ENCODE peak calls at places on chromosome 1, in five cellular contexts. Y is ovary, Q is cardiac muscle cell, I is mesenchymal stem cell, A is GM23248. N is an unnamed sample. For H3K27me3 and H3K36me3, the result is how much of the 10 kb centered on the place peaks cover.

GRCh38 chr1:60560701-60561100 is 487.1 kb upstream of the C1orf87 start:
- DNase-seq in Q (no peak), A (no peak), I (no peak), Y (no peak), N (no peak)

GRCh38 chr1:75632350-75632949 is 21.5 kb upstream of the SLC44A5 start:
- DNase-seq in A (peak), Q (peak), Y (no peak), I (peak), N (no peak)

GRCh38 chr1:47650205-47650604 is 212.4 kb downstream of the FOXD2 start:
- DNase-seq in Y (no peak), Q (no peak), I (peak), A (peak), N (peak)

GRCh38 chr1:3727042-3727824 is 25.0 kb upstream of the CCDC27 start:
- DNase-seq in I (peak), Q (peak), A (peak), Y (no peak), N (no peak)

GRCh38 chr1:92924501-92924900 is 36.8 kb downstream of the DIPK1A start:
- DNase-seq in I (peak), A (peak), Q (no peak), Y (no peak), N (peak)

GRCh38 chr1:88488277-88488676 is 195.8 kb upstream of the PKN2 start:
- DNase-seq in A (peak), I (no peak), Y (no peak), Q (no peak), N (peak)

GRCh38 chr1:8911416-8912309 is 33.2 kb upstream of the ENO1 start:
- DNase-seq in I (no peak), Q (no peak), Y (no peak), A (no peak), N (no peak)

GRCh38 chr1:197915797-197916686 is 1.1 kb upstream of the LHX9 start:
- DNase-seq in Y (peak), I (peak), Q (peak), A (peak), N (peak)

GRCh38 chr1:228867951-228868730 is 132.9 kb downstream of the RHOU start:
- DNase-seq in A (no peak), I (no peak), Y (no peak), Q (peak), N (no peak)

GRCh38 chr1:26132128-26132824 is 20.7 kb downstream of the PDIK1L start:
- DNase-seq in A (no peak), Q (no peak), I (peak), Y (no peak), N (no peak)

GRCh38 chr1:40692429-40692905 is 963 bp downstream of the NFYC start:
- DNase-seq in Y (no peak), I (peak), Q (peak), A (peak), N (no peak)

GRCh38 chr1:54358503-54359168 is 47.6 kb downstream of the SSBP3 start:
- DNase-seq in Q (no peak), Y (peak), I (no peak), A (no peak), N (peak)

GRCh38 chr1:87451229-87451900 is 122.7 kb downstream of the LMO4 start:
- DNase-seq in I (no peak), A (peak), Y (no peak), Q (no peak), N (no peak)

GRCh38 chr1:154784924-154785531 is 85.1 kb downstream of the KCNN3 start:
- DNase-seq in I (no peak), A (no peak), Q (no peak), Y (no peak), N (no peak)

GRCh38 chr1:57874426-57874825 is 450.6 kb upstream of the DAB1 start:
- DNase-seq in I (no peak), Q (no peak), A (no peak), Y (no peak), N (no peak)

GRCh38 chr1:162687870-162688269 is 55.6 kb downstream of the DDR2 start:
- DNase-seq in Y (no peak), Q (no peak), A (peak), I (no peak), N (no peak)

GRCh38 chr1:224253721-224254120 is 70.7 kb downstream of the DEGS1 start:
- DNase-seq in Q (no peak), I (no peak), A (peak), Y (no peak), N (no peak)

GRCh38 chr1:240595476-240595875 is 16.5 kb downstream of the GREM2 start:
- DNase-seq in Q (no peak), I (no peak), Y (no peak), A (no peak), N (no peak)

GRCh38 chr1:86207323-86207722 is 50.8 kb upstream of the COL24A1 start:
- DNase-seq in A (peak), I (peak), Y (no peak), Q (no peak), N (peak)

GRCh38 chr1:226100436-226101347 is 38.2 kb downstream of the H3-3A start:
- DNase-seq in Y (no peak), A (peak), I (peak), Q (no peak), N (no peak)

GRCh38 chr1:154910851-154911250 is 25.7 kb downstream of the PMVK start:
- DNase-seq in Y (no peak), Q (no peak), A (no peak), I (no peak), N (no peak)

GRCh38 chr1:6271001-6271400 is 10.1 kb upstream of the GPR153 start:
- DNase-seq in Q (no peak), I (no peak), Y (no peak), A (no peak), N (no peak)

GRCh38 chr1:226578946-226579639 is 30.5 kb downstream of the STUM start:
- DNase-seq in A (no peak), Y (no peak), Q (no peak), I (no peak), N (no peak)

GRCh38 chr1:43558346-43558841 is 27.7 kb downstream of the PTPRF start:
- DNase-seq in Q (peak), I (peak), A (peak), Y (peak), N (no peak)

GRCh38 chr1:46486432-46487015 is 3.1 kb upstream of the DMBX1 start:
- DNase-seq in Q (no peak), A (no peak), Y (no peak), I (no peak), N (no peak)

GRCh38 chr1:46485564-46486431 is 3.8 kb upstream of the DMBX1 start:
- DNase-seq in I (no peak), Q (no peak), A (no peak), Y (no peak), N (no peak)

GRCh38 chr1:46487818-46488218 is 1.8 kb upstream of the DMBX1 start:
- DNase-seq in Q (peak), I (no peak), A (no peak), Y (no peak), N (no peak)

GRCh38 chr1:46483597-46483996 is 6.0 kb upstream of the DMBX1 start:
- DNase-seq in A (no peak), Y (no peak), I (no peak), Q (no peak), N (no peak)

DNA sequence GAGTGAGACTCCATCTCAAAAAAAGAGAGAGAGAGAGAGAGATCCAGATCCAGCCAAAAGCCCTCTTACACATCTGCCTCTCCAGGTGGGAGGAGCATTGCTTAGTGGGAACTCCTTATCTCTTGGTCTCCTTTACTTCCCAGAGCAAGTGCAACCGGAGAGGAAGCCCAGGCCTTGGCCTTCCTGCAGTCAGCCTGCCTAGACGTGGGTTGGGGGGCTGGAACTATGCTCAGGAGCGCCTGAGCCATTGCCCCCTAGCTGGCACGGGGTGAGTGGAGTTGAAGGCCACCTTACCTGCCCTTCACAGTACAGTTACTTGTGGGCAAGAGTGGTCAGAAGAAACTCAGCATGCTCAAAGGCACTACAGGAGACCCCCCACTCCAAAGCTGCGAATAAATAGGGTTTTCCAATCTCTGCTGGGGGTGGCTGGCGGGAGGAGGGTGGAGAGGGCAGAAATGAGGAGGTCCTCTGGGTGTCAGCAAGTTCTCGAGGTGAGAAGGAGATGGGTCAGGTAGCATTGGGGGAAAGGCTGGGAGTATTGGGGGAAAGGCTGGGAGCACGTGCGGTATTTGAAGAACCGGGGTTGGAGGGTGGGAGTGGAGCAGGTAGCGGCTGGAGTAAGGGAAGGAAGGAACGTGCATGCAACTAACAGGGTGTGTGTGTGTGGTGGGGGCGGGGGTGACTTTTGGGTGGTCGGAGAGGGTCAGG is 4.7 kb upstream of the DMBX1 start:
- DNase-seq in Q (no peak), I (no peak), Y (no peak), A (no peak), N (no peak)
- H3K27me3 ChIP-seq in Q (half or more), I (half or more), Y (under half), A (half or more), N (under half)

DNA sequence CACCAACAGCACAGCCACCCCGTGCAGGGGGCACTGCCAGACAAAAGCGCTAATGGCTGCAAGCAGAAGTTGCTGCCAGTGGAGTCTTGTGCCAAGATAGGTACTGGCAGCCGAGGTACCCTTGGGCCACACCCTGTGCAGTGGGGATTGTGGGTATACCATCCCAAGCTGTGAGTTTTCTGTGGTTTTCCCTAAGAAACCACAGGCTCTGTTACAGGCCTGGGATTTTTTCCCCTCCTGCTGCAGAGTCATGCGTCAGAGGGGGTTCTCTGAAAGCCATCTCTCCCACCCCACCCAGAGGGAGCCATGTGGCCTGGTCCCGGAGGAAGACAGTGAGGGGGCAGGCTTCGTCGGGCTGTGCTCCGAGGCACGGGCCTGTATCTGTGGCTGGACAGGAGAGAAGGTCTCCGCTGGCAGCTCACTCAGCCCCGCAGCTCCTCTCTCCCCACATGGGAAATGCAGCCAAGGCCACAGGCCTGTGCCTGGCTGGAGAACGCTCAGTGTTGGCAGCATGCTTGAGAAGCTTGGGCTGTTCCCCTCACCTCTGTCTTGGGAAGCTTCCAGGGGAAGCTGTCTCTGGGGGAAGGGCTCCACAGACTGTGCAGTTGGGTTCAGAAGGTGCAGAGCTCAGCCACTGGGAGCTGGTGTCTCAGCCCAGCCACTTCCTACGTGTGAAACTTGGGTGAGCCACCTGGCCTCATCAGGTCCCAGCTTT is 42.5 kb downstream of the NEK2 start:
- DNase-seq in Q (no peak), I (peak), A (peak), Y (peak), N (peak)
- H3K36me3 ChIP-seq in Q (under half), I (under half), A (under half), Y (under half), N (under half)

DNA sequence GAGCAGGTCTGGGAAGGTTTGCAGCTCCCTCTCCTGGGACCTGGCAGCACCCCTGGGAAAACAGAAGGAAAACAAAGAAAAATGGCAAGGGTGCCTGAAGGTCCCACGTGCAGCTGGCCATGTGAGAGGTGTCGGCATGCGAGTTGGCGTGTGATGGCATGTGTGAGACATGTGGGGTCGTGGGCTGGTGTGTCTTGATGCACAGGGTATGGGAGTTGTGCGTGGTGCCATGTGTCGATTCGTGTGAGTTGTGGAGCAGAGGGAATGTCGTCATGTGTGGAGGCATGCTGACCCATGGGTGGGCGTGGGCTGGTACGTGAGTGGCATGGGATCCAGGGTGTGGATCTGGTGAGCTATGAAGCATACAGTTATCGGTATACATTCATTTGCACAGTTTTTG is 1.3 kb downstream of the HPCA start:
- DNase-seq in Y (no peak), I (no peak), Q (no peak), A (no peak), N (no peak)
- H3K27me3 ChIP-seq in Y (under half), I (half or more), Q (half or more), A (under half), N (under half)

GRCh38 chr1:161192476-161193465 is 6.1 kb downstream of the ADAMTS4 start:
- DNase-seq in Q (peak), I (peak), A (peak), Y (peak), N (peak)
- H3K36me3 ChIP-seq in Q (under half), I (under half), A (under half), Y (under half), N (half or more)

GRCh38 chr1:967466-968343 is 1.4 kb downstream of the PLEKHN1 start:
- DNase-seq in Y (no peak), I (no peak), A (no peak), Q (no peak), N (no peak)
- H3K27me3 ChIP-seq in Y (under half), I (under half), A (under half), Q (half or more), N (under half)

GRCh38 chr1:116396769-116397168 is 23.7 kb downstream of the ATP1A1 start:
- DNase-seq in Y (no peak), A (no peak), Q (no peak), I (no peak), N (no peak)
- H3K36me3 ChIP-seq in Y (under half), A (half or more), Q (half or more), I (half or more), N (half or more)

DNA sequence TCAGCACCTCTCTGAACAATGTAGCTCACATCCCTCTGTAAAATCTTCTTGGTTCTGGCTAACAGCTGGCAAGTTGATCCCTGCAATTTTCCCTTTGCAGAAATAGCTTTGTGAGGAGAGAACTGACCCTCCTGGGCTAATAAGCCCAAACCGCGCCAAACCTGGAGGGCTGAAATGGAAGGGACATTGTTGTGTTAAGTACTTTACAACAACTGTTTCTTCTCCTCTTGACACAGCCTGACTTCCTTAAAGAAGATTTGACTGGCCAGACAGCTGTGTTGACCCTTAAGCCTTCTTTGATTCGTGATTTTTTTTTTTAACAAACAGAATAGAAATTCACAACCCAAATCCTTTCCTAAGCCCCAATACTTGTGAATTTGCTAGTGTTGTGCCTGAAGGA is 5.7 kb downstream of the LMX1A start:
- DNase-seq in I (no peak), Q (no peak), Y (no peak), A (no peak), N (no peak)
- H3K27me3 ChIP-seq in I (half or more), Q (half or more), Y (under half), A (half or more), N (under half)

DNA sequence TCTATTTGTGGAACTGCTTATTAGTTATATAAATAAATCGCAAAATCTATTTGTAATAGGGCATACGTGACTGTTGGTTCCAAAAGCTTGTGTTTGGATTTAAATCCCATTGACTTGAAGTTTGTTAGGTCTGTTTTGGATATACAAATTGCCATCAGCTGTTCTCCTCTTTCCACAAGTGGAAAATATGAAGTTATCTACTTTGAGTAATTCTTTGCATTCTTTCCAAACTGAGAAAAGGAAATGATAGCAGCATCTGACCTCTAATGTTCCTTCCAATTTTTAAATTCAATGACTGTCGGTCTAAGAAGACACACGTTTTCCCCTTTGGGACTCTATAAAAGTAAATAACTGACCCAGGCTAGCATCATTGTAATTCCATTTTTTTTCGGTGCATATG is 165.7 kb upstream of the SGIP1 start:
- DNase-seq in I (no peak), Y (no peak), Q (no peak), A (no peak), N (no peak)
- H3K36me3 ChIP-seq in I (under half), Y (under half), Q (under half), A (half or more), N (half or more)

N was measured in MG63.